ENCODE peak calls at places on chromosomes 1 and 21, in eight cellular contexts. P is stomach, H is GM20000, K is GM10248, L is lower leg skin, Y is HFFc6, J is endothelial cell of umbilical vein, D is psoas muscle. Q is an unnamed sample.
A peak's percentile ranks its signal among the peaks of the same experiment; 100 is the strongest.

GRCh38 chr1:61079898-61080336 is 2.4 kb upstream of the NFIA start:
- DNase-seq in P (peak; percentile 82), H (no peak), K (no peak), L (peak; percentile 86), Y (peak; percentile 52), J (peak; percentile 82), D (peak; percentile 89), Q (no peak)

GRCh38 chr1:100485855-100486258 is 52.1 kb upstream of the GPR88 start:
- DNase-seq in P (no peak), H (no peak), K (no peak), L (no peak), Y (no peak), J (no peak), D (no peak), Q (no peak)

GRCh38 chr1:98906761-98907301 is 97.8 kb downstream of the PLPPR5 start:
- DNase-seq in P (no peak), H (no peak), K (no peak), L (no peak), Y (no peak), J (no peak), D (no peak), Q (no peak)

GRCh38 chr1:203744008-203744972 is 20.7 kb upstream of the LAX1 start:
- DNase-seq in P (peak; percentile 31), H (peak; percentile 38), K (peak; percentile 48), L (peak; percentile 72), Y (no peak), J (no peak), D (peak; percentile 77), Q (no peak)

GRCh38 chr1:107941123-107941522 is 23.9 kb downstream of the VAV3 start:
- DNase-seq in P (peak; percentile 29), H (no peak), K (no peak), L (peak; percentile 55), Y (peak; percentile 18), J (no peak), D (no peak), Q (no peak)

GRCh38 chr1:23194119-23194984 is 22.9 kb downstream of the HTR1D start:
- DNase-seq in P (no peak), H (no peak), K (no peak), L (no peak), Y (peak; percentile 97), J (no peak), D (no peak), Q (no peak)

GRCh38 chr1:8825985-8826481 is 8.6 kb upstream of the RERE start:
- DNase-seq in P (peak; percentile 23), H (no peak), K (no peak), L (peak; percentile 52), Y (peak; percentile 84), J (peak; percentile 12), D (no peak), Q (peak; percentile 44)

GRCh38 chr1:156148236-156148635 is 5.1 kb upstream of the SEMA4A start:
- DNase-seq in P (no peak), H (no peak), K (no peak), L (no peak), Y (no peak), J (peak; percentile 65), D (peak; percentile 41), Q (no peak)

GRCh38 chr1:30745834-30746208 is 11.8 kb downstream of the LAPTM5 start:
- DNase-seq in P (no peak), H (no peak), K (no peak), L (no peak), Y (no peak), J (no peak), D (no peak), Q (no peak)

GRCh38 chr1:175072131-175072941 is 4.7 kb downstream of the TNN start:
- DNase-seq in P (no peak), H (peak; percentile 71), K (peak; percentile 60), L (peak; percentile 15), Y (peak; percentile 47), J (peak; percentile 41), D (peak; percentile 60), Q (no peak)

GRCh38 chr1:76281306-76281705 is 206.8 kb downstream of the ST6GALNAC3 start:
- DNase-seq in P (no peak), H (no peak), K (no peak), L (no peak), Y (no peak), J (no peak), D (no peak), Q (no peak)

GRCh38 chr21:44601596-44602473 is 1.4 kb downstream of the KRTAP10-7 start:
- DNase-seq in P (no peak), H (no peak), K (no peak), L (no peak), Y (no peak), J (no peak), D (no peak), Q (no peak)

GRCh38 chr1:220818421-220819173 is 31.9 kb downstream of the MTARC1 start:
- DNase-seq in P (no peak), H (no peak), K (no peak), L (peak; percentile 46), Y (peak; percentile 95), J (peak; percentile 12), D (no peak), Q (no peak)

GRCh38 chr21:44295163-44295601 is 4.7 kb upstream of the PFKL start:
- DNase-seq in P (no peak), H (no peak), K (no peak), L (no peak), Y (no peak), J (no peak), D (no peak), Q (no peak)

GRCh38 chr1:158283965-158284364 is 5.8 kb upstream of the CD1C start:
- DNase-seq in P (no peak), H (peak; percentile 20), K (peak; percentile 26), L (no peak), Y (no peak), J (no peak), D (no peak), Q (no peak)

GRCh38 chr1:212791261-212791675 is 309 bp downstream of the NSL1 start:
- DNase-seq in P (no peak), H (peak; percentile 46), K (no peak), L (peak; percentile 26), Y (peak; percentile 84), J (no peak), D (no peak), Q (no peak)

GRCh38 chr1:57440096-57440495 is 16.2 kb upstream of the DAB1 start:
- DNase-seq in P (no peak), H (no peak), K (no peak), L (no peak), Y (no peak), J (no peak), D (no peak), Q (no peak)

GRCh38 chr1:154682252-154682651 is 74.3 kb upstream of the ADAR start:
- DNase-seq in P (no peak), H (no peak), K (no peak), L (no peak), Y (no peak), J (no peak), D (no peak), Q (no peak)

GRCh38 chr1:4010284-4010683 is 110.2 kb upstream of the C1orf174 start:
- DNase-seq in P (peak; percentile 3), H (no peak), K (no peak), L (no peak), Y (no peak), J (no peak), D (no peak), Q (peak; percentile 9)
- TF ChIP-seq CTCF in P (no peak), H (no peak), K (no peak), L (no peak), Y (no peak), J (no peak), D (no peak), Q (no peak)

GRCh38 chr1:204803607-204804006 is 67.1 kb upstream of the NFASC start:
- DNase-seq in P (no peak), H (no peak), K (no peak), L (no peak), Y (no peak), J (no peak), D (no peak), Q (no peak)

GRCh38 chr1:204809488-204809887 is 61.2 kb upstream of the NFASC start:
- DNase-seq in P (no peak), H (no peak), K (no peak), L (no peak), Y (no peak), J (no peak), D (no peak), Q (no peak)

GRCh38 chr1:204812842-204813241 is 57.8 kb upstream of the NFASC start:
- DNase-seq in P (no peak), H (no peak), K (no peak), L (no peak), Y (no peak), J (no peak), D (no peak), Q (no peak)

GRCh38 chr1:204806943-204807624 is 63.6 kb upstream of the NFASC start:
- DNase-seq in P (peak; percentile 83), H (peak; percentile 90), K (peak; percentile 90), L (peak; percentile 67), Y (peak; percentile 61), J (peak; percentile 81), D (peak; percentile 86), Q (peak; percentile 73)
- TF ChIP-seq CTCF in P (no peak), H (peak; percentile 98), K (peak; percentile 99), L (no peak), Y (peak; percentile 98), J (peak; percentile 91), D (peak; percentile 84), Q (peak; percentile 100)

GRCh38 chr1:221886311-221887090 is 144.6 kb upstream of the DUSP10 start:
- DNase-seq in P (no peak), H (no peak), K (no peak), L (no peak), Y (peak; percentile 46), J (no peak), D (no peak), Q (no peak)

GRCh38 chr1:221887091-221887746 is 145.3 kb upstream of the DUSP10 start:
- DNase-seq in P (peak; percentile 51), H (no peak), K (no peak), L (peak; percentile 75), Y (peak; percentile 93), J (no peak), D (peak; percentile 92), Q (no peak)

GRCh38 chr1:221881805-221882581 is 140.1 kb upstream of the DUSP10 start:
- DNase-seq in P (no peak), H (no peak), K (no peak), L (no peak), Y (no peak), J (no peak), D (no peak), Q (no peak)

GRCh38 chr1:221887758-221888157 is 145.9 kb upstream of the DUSP10 start:
- DNase-seq in P (no peak), H (no peak), K (no peak), L (no peak), Y (no peak), J (no peak), D (no peak), Q (no peak)

GRCh38 chr1:221884821-221885220 is 142.9 kb upstream of the DUSP10 start:
- DNase-seq in P (no peak), H (no peak), K (no peak), L (no peak), Y (no peak), J (no peak), D (no peak), Q (no peak)
- TF ChIP-seq CTCF in P (no peak), H (no peak), K (no peak), L (no peak), Y (no peak), J (no peak), D (no peak), Q (no peak)

GRCh38 chr1:153548722-153549695 is at the start of gene S100A3:
- DNase-seq in P (peak; percentile 35), H (no peak), K (no peak), L (peak; percentile 78), Y (peak; percentile 85), J (peak; percentile 86), D (peak; percentile 85), Q (no peak)
- TF ChIP-seq CTCF in P (no peak), H (no peak), K (no peak), L (no peak), Y (peak; percentile 67), J (peak; percentile 28), D (no peak), Q (no peak)